ENCODE peak calls at places on chromosome 16, in five cellular contexts. U is fibroblast of lung, T is adrenal gland, Y is left lung, B is pancreas. Q is an unnamed sample.

GRCh38 chr16:58481226-58481869 is 18.6 kb upstream of the NDRG4 start:
- DNase-seq in U (no peak), T (no peak), Y (no peak), B (no peak), Q (no peak)

GRCh38 chr16:240559-240958 is 5.9 kb downstream of the FAM234A start:
- DNase-seq in U (no peak), T (no peak), Y (no peak), B (no peak), Q (no peak)

GRCh38 chr16:68617735-68618134 is 27.4 kb upstream of the CDH3 start:
- DNase-seq in U (no peak), T (no peak), Y (no peak), B (no peak), Q (no peak)

GRCh38 chr16:26645629-26646028 is 421.1 kb upstream of the C16orf82 start:
- DNase-seq in U (no peak), T (no peak), Y (no peak), B (peak), Q (no peak)

GRCh38 chr16:695355-696089 is 5.3 kb upstream of the WDR24 start:
- DNase-seq in U (no peak), T (peak), Y (no peak), B (peak), Q (no peak)

GRCh38 chr16:17470871-17471744 is at the start of gene XYLT1:
- DNase-seq in U (peak), T (peak), Y (peak), B (peak), Q (peak)

GRCh38 chr16:84199861-84200260 is 8.9 kb downstream of the ADAD2 start:
- DNase-seq in U (no peak), T (peak), Y (no peak), B (no peak), Q (no peak)

GRCh38 chr16:12794486-12795399 is 8.9 kb downstream of the CPPED1 start:
- DNase-seq in U (no peak), T (no peak), Y (no peak), B (no peak), Q (no peak)

GRCh38 chr16:58088116-58088515 is 41.1 kb downstream of the CFAP20 start:
- DNase-seq in U (no peak), T (no peak), Y (peak), B (no peak), Q (no peak)

GRCh38 chr16:31010539-31010938 is at the start of gene STX1B:
- DNase-seq in U (peak), T (no peak), Y (no peak), B (no peak), Q (no peak)

GRCh38 chr16:17459903-17460521 is 10.7 kb downstream of the XYLT1 start:
- DNase-seq in U (no peak), T (peak), Y (no peak), B (no peak), Q (no peak)

GRCh38 chr16:48617104-48617503 is 7.1 kb upstream of the N4BP1 start:
- DNase-seq in U (no peak), T (no peak), Y (no peak), B (no peak), Q (no peak)

GRCh38 chr16:2428051-2428786 is 1.0 kb upstream of the CCNF start:
- DNase-seq in U (peak), T (peak), Y (no peak), B (peak), Q (no peak)

GRCh38 chr16:2912330-2913199 is 834 bp downstream of the FLYWCH1 start:
- DNase-seq in U (peak), T (peak), Y (peak), B (peak), Q (no peak)

GRCh38 chr16:89246903-89247733 is 29.6 kb downstream of the ZNF778 start:
- DNase-seq in U (peak), T (peak), Y (peak), B (peak), Q (no peak)

GRCh38 chr16:13093676-13094075 is 192.3 kb downstream of the SHISA9 start:
- DNase-seq in U (no peak), T (no peak), Y (no peak), B (no peak), Q (no peak)

GRCh38 chr16:12802048-12802447 is 1.6 kb downstream of the CPPED1 start:
- DNase-seq in U (no peak), T (no peak), Y (no peak), B (no peak), Q (no peak)

GRCh38 chr16:1781758-1782407 is 488 bp downstream of the SPSB3 start:
- DNase-seq in U (peak), T (peak), Y (peak), B (peak), Q (no peak)

GRCh38 chr16:65083181-65083845 is 38.5 kb downstream of the CDH11 start:
- DNase-seq in U (peak), T (no peak), Y (no peak), B (no peak), Q (no peak)

GRCh38 chr16:1194665-1195392 is 30.2 kb downstream of the TPSG1 start:
- DNase-seq in U (no peak), T (peak), Y (no peak), B (peak), Q (no peak)

GRCh38 chr16:11700264-11701029 is 32.2 kb downstream of the SNN start:
- DNase-seq in U (no peak), T (no peak), Y (no peak), B (no peak), Q (no peak)

GRCh38 chr16:15434425-15435215 is at the start of gene BMERB1:
- DNase-seq in U (peak), T (peak), Y (no peak), B (peak), Q (no peak)

GRCh38 chr16:77841275-77841640 is 52.9 kb downstream of the VAT1L start:
- DNase-seq in U (no peak), T (no peak), Y (no peak), B (no peak), Q (no peak)

GRCh38 chr16:26795184-26795583 is 271.5 kb upstream of the C16orf82 start:
- DNase-seq in U (no peak), T (no peak), Y (no peak), B (no peak), Q (no peak)

GRCh38 chr16:15897834-15898254 is 9.4 kb upstream of the CEP20 start:
- DNase-seq in U (peak), T (no peak), Y (no peak), B (no peak), Q (no peak)

GRCh38 chr16:31182391-31182790 is 2.5 kb downstream of the FUS start:
- DNase-seq in U (no peak), T (no peak), Y (no peak), B (no peak), Q (no peak)

GRCh38 chr16:1669698-1670097 is 8.4 kb upstream of the JPT2 start:
- DNase-seq in U (no peak), T (no peak), Y (peak), B (no peak), Q (no peak)

GRCh38 chr16:69476920-69477418 is 52.5 kb downstream of the CYB5B start:
- DNase-seq in U (peak), T (peak), Y (no peak), B (no peak), Q (peak)

GRCh38 chr16:29812754-29813643 is 1.0 kb downstream of the PRRT2 start:
- DNase-seq in U (no peak), T (no peak), Y (no peak), B (no peak), Q (no peak)

GRCh38 chr16:14509675-14510132 is 120.4 kb downstream of the PARN start:
- DNase-seq in U (no peak), T (no peak), Y (no peak), B (no peak), Q (no peak)

GRCh38 chr16:73058616-73059409 is 10.9 kb upstream of the ZFHX3 start:
- DNase-seq in U (peak), T (peak), Y (peak), B (no peak), Q (no peak)

GRCh38 chr16:85988306-85988705 is 89.3 kb downstream of the IRF8 start:
- DNase-seq in U (no peak), T (no peak), Y (no peak), B (no peak), Q (no peak)

GRCh38 chr16:85989376-85989775 is 90.4 kb downstream of the IRF8 start:
- DNase-seq in U (no peak), T (no peak), Y (no peak), B (no peak), Q (no peak)

GRCh38 chr16:85986931-85987749 is 88.2 kb downstream of the IRF8 start:
- DNase-seq in U (no peak), T (no peak), Y (no peak), B (peak), Q (no peak)

GRCh38 chr16:85988723-85989313 is 89.9 kb downstream of the IRF8 start:
- DNase-seq in U (no peak), T (no peak), Y (no peak), B (no peak), Q (no peak)

GRCh38 chr16:85987750-85988078 is 88.8 kb downstream of the IRF8 start:
- DNase-seq in U (no peak), T (no peak), Y (no peak), B (no peak), Q (no peak)
- TF ChIP-seq CTCF in U (peak), T (peak), Y (no peak), B (no peak), Q (no peak)

GRCh38 chr16:28064150-28064549 is 636 bp upstream of the GSG1L start:
- DNase-seq in U (no peak), T (no peak), Y (no peak), B (no peak), Q (no peak)

GRCh38 chr16:28064706-28065249 is 1.3 kb upstream of the GSG1L start:
- DNase-seq in U (no peak), T (no peak), Y (no peak), B (no peak), Q (no peak)

GRCh38 chr16:28062261-28063046 is 1.1 kb downstream of the GSG1L start:
- DNase-seq in U (no peak), T (no peak), Y (no peak), B (no peak), Q (no peak)

GRCh38 chr16:28063047-28063521 is 430 bp downstream of the GSG1L start:
- DNase-seq in U (peak), T (no peak), Y (no peak), B (no peak), Q (no peak)

GRCh38 chr16:28063611-28064061 is at the start of gene GSG1L:
- DNase-seq in U (no peak), T (no peak), Y (no peak), B (no peak), Q (no peak)
- H3K4me3 ChIP-seq in U (no peak), T (no peak), Y (no peak), B (no peak), Q (no peak)

GRCh38 chr16:22206013-22206846 is at the start of gene EEF2K:
- DNase-seq in U (peak), T (peak), Y (peak), B (peak), Q (peak)
- TF ChIP-seq CTCF in U (peak), T (peak), Y (peak), B (peak), Q (peak)

GRCh38 chr16:23865853-23866252 is 30.1 kb downstream of the PRKCB start:
- DNase-seq in U (no peak), T (no peak), Y (no peak), B (no peak), Q (no peak)

GRCh38 chr16:23871924-23872323 is 36.1 kb downstream of the PRKCB start:
- DNase-seq in U (no peak), T (no peak), Y (no peak), B (peak), Q (no peak)

GRCh38 chr16:23866628-23867027 is 30.8 kb downstream of the PRKCB start:
- DNase-seq in U (no peak), T (no peak), Y (no peak), B (no peak), Q (no peak)

GRCh38 chr16:23867566-23867965 is 31.8 kb downstream of the PRKCB start:
- DNase-seq in U (no peak), T (no peak), Y (no peak), B (no peak), Q (no peak)

GRCh38 chr16:23869052-23869451 is 33.3 kb downstream of the PRKCB start:
- DNase-seq in U (no peak), T (no peak), Y (no peak), B (no peak), Q (no peak)
- H3K4me3 ChIP-seq in U (no peak), T (no peak), Y (no peak), B (no peak), Q (no peak)